ENCODE peak calls at places on chromosomes 16 and 17, in ten cellular contexts. W is HCT116; K is CD4-positive, alpha-beta memory T cell; I is OCI-LY7; P is neuronal stem cell; D is naive thymus-derived CD4-positive, alpha-beta T cell; J is neural progenitor cell; U is DND-41; A is aorta; T is MM.1S. B is an unnamed sample. For H3K4me1, the result is how much of the 10 kb centered on the place peaks cover.

GRCh38 chr16:19446886-19447285 is 29.2 kb downstream of the TMC5 start:
- DNase-seq in K (no peak), U (no peak), A (no peak), W (no peak), I (no peak), P (no peak), D (no peak), J (no peak), T (no peak), B (no peak)

GRCh38 chr16:85428168-85428898 is 184.8 kb upstream of the GSE1 start:
- DNase-seq in T (peak), K (no peak), U (peak), P (no peak), I (peak), W (peak), D (no peak), J (peak), A (peak), B (peak)

GRCh38 chr17:4566785-4567184 is 6.4 kb upstream of the GGT6 start:
- DNase-seq in I (peak), U (peak), D (peak), A (no peak), J (peak), T (peak), K (no peak), P (peak), W (peak), B (no peak)

GRCh38 chr17:59829217-59830006 is 63.3 kb downstream of the TUBD1 start:
- DNase-seq in W (peak), T (peak), U (peak), K (peak), A (no peak), D (no peak), J (no peak), P (no peak), I (peak), B (no peak)

GRCh38 chr16:75218256-75219076 is at the start of gene CTRB1:
- DNase-seq in I (no peak), U (no peak), J (no peak), D (no peak), W (no peak), K (no peak), P (no peak), T (no peak), A (no peak), B (no peak)

GRCh38 chr17:58693208-58693607 is 806 bp downstream of the RAD51C start:
- DNase-seq in T (no peak), A (no peak), K (no peak), P (no peak), J (no peak), U (no peak), I (peak), W (no peak), D (no peak), B (no peak)

GRCh38 chr16:73739049-73739769 is 557.4 kb upstream of the PSMD7 start:
- DNase-seq in J (no peak), K (no peak), I (no peak), D (no peak), T (no peak), P (no peak), A (no peak), W (no peak), U (no peak), B (no peak)

GRCh38 chr16:68370221-68370920 is 59.6 kb downstream of the PRMT7 start:
- DNase-seq in J (no peak), I (no peak), W (no peak), K (peak), P (no peak), A (peak), D (no peak), U (peak), T (no peak), B (no peak)

GRCh38 chr17:74883241-74883750 is 10.1 kb downstream of the FADS6 start:
- DNase-seq in W (no peak), K (no peak), U (no peak), T (no peak), P (no peak), J (no peak), I (no peak), A (no peak), D (no peak), B (no peak)

GRCh38 chr17:18324140-18325049 is 9.3 kb downstream of the SMCR8 start:
- DNase-seq in U (no peak), T (no peak), D (no peak), I (no peak), A (no peak), K (no peak), W (no peak), J (no peak), P (no peak), B (no peak)

GRCh38 chr16:69929480-69929879 is 21.7 kb upstream of the CLEC18A start:
- DNase-seq in I (no peak), A (no peak), D (no peak), U (no peak), T (no peak), P (no peak), J (no peak), W (no peak), K (no peak), B (no peak)

GRCh38 chr16:74586948-74587347 is 20.0 kb downstream of the GLG1 start:
- DNase-seq in J (no peak), W (no peak), D (no peak), I (no peak), K (no peak), T (no peak), P (no peak), U (no peak), A (no peak), B (no peak)

GRCh38 chr16:19348578-19349315 is 63.2 kb downstream of the CLEC19A start:
- DNase-seq in W (no peak), A (no peak), J (peak), P (peak), U (no peak), I (no peak), D (no peak), T (no peak), K (no peak), B (no peak)

GRCh38 chr16:48176635-48177408 is 21.0 kb upstream of the ABCC12 start:
- DNase-seq in T (no peak), A (no peak), W (no peak), U (no peak), P (no peak), K (no peak), J (no peak), I (no peak), D (no peak), B (no peak)
- H3K27ac ChIP-seq in T (no peak), A (no peak), W (no peak), U (no peak), P (no peak), K (no peak), J (no peak), I (no peak), D (no peak), B (no peak)

GRCh38 chr17:78412403-78412802 is 34.0 kb downstream of the PGS1 start:
- DNase-seq in W (no peak), U (no peak), A (no peak), P (no peak), T (no peak), D (no peak), J (peak), K (peak), I (no peak), B (no peak)
- H3K4me1 ChIP-seq in W (under half), U (under half), A (under half), P (under half), T (under half), D (under half), J (under half), K (half or more), I (under half), B (under half)

DNA sequence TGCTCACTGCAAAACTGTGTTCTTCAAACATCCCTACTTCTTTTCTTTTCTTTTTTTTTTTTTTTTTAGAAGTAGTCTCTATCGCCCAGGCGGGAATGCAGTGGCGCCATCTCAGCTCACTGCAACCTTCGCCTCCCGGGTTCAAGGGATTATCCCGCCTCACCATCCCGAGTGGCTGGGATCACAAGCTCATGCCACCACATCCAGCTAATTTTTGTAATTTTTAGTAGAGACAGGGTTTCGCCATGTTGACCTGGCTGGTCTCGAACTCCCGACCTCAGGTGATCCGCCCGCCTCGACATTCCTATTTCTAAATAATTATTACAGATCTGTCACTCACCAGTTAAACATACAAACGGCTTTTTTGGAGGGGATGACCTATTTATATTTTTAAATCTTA is 1.0 kb upstream of the RNASEK start:
- DNase-seq in J (no peak), U (no peak), D (no peak), I (no peak), W (no peak), T (no peak), K (no peak), P (no peak), A (no peak), B (no peak)
- H3K27ac ChIP-seq in J (no peak), U (peak), D (peak), I (peak), W (peak), T (no peak), K (peak), P (no peak), A (no peak), B (peak)

GRCh38 chr17:40520991-40521453 is 19.6 kb upstream of the TNS4 start:
- DNase-seq in U (no peak), I (no peak), J (no peak), T (no peak), P (no peak), D (no peak), A (no peak), W (no peak), K (no peak), B (no peak)
- H3K4me1 ChIP-seq in U (half or more), I (under half), J (under half), T (under half), P (under half), D (under half), A (under half), W (half or more), K (half or more), B (under half)

GRCh38 chr16:3687792-3688191 is 29.5 kb downstream of the TRAP1 start:
- DNase-seq in T (no peak), I (no peak), A (no peak), U (no peak), P (no peak), D (no peak), K (no peak), W (no peak), J (no peak), B (no peak)

GRCh38 chr16:3690470-3690918 is 26.8 kb downstream of the TRAP1 start:
- DNase-seq in A (peak), I (peak), U (peak), W (peak), P (peak), T (peak), J (peak), D (peak), K (peak), B (peak)

GRCh38 chr16:3691778-3692177 is 25.5 kb downstream of the TRAP1 start:
- DNase-seq in U (no peak), D (no peak), A (no peak), J (no peak), I (no peak), W (no peak), P (no peak), T (no peak), K (no peak), B (no peak)

GRCh38 chr16:3690991-3691720 is 26.2 kb downstream of the TRAP1 start:
- DNase-seq in T (no peak), D (no peak), I (no peak), A (no peak), U (no peak), W (no peak), J (no peak), P (no peak), K (no peak), B (no peak)

GRCh38 chr16:3689731-3690130 is 27.6 kb downstream of the TRAP1 start:
- DNase-seq in K (no peak), T (no peak), W (no peak), A (no peak), I (no peak), D (no peak), P (no peak), J (no peak), U (no peak), B (no peak)
- H3K27ac ChIP-seq in K (no peak), T (no peak), W (no peak), A (no peak), I (no peak), D (no peak), P (no peak), J (no peak), U (no peak), B (no peak)

GRCh38 chr16:30722916-30723315 is 23.9 kb downstream of the SRCAP start:
- DNase-seq in D (no peak), T (no peak), J (no peak), I (no peak), K (no peak), P (no peak), U (no peak), A (no peak), W (no peak), B (no peak)
- H3K4me1 ChIP-seq in D (under half), T (under half), J (under half), I (under half), K (under half), P (under half), U (under half), A (under half), W (under half), B (under half)

GRCh38 chr16:1612320-1613111 is at the start of gene CRAMP1:
- DNase-seq in P (peak), T (peak), A (no peak), J (peak), U (peak), W (no peak), D (peak), I (peak), K (peak), B (no peak)
- H3K27ac ChIP-seq in P (peak), T (peak), A (peak), J (no peak), U (peak), W (peak), D (peak), I (peak), K (peak), B (peak)

B was measured in effector memory CD4-positive, alpha-beta T cell.